ENCODE peak calls at places on chromosome 17, in ten cellular contexts. One of them, this sample, is unnamed.

GRCh38 chr17:17416007-17416399 is 60.8 kb upstream of the MED9 start:
- DNase-seq in fibroblast of mammary gland: peak
- DNase-seq in foreskin keratinocyte: no peak
- DNase-seq in prostate gland: no peak
- DNase-seq in mucosa of descending colon: no peak
- DNase-seq in transverse colon: no peak
- DNase-seq in sigmoid colon: peak
- DNase-seq in left ventricle myocardium inferior: no peak
- DNase-seq in B cell: no peak
- DNase-seq in pancreas: no peak
- DNase-seq in this sample: peak

GRCh38 chr17:62809656-62810055 is 1.5 kb upstream of the MARCHF10 start:
- DNase-seq in fibroblast of mammary gland: peak
- DNase-seq in sigmoid colon: no peak
- DNase-seq in B cell: no peak
- DNase-seq in transverse colon: no peak
- DNase-seq in foreskin keratinocyte: no peak
- DNase-seq in left ventricle myocardium inferior: no peak
- DNase-seq in pancreas: no peak
- DNase-seq in prostate gland: no peak
- DNase-seq in mucosa of descending colon: no peak
- DNase-seq in this sample: no peak

GRCh38 chr17:27285501-27285900 is 8.4 kb upstream of the WSB1 start:
- DNase-seq in transverse colon: no peak
- DNase-seq in fibroblast of mammary gland: no peak
- DNase-seq in B cell: no peak
- DNase-seq in sigmoid colon: no peak
- DNase-seq in prostate gland: no peak
- DNase-seq in pancreas: no peak
- DNase-seq in foreskin keratinocyte: no peak
- DNase-seq in mucosa of descending colon: no peak
- DNase-seq in left ventricle myocardium inferior: no peak
- DNase-seq in this sample: no peak

GRCh38 chr17:42748906-42749798 is 4.3 kb upstream of the EZH1 start:
- DNase-seq in transverse colon: no peak
- DNase-seq in B cell: no peak
- DNase-seq in mucosa of descending colon: no peak
- DNase-seq in prostate gland: no peak
- DNase-seq in sigmoid colon: peak
- DNase-seq in left ventricle myocardium inferior: no peak
- DNase-seq in fibroblast of mammary gland: peak
- DNase-seq in foreskin keratinocyte: no peak
- DNase-seq in pancreas: no peak
- DNase-seq in this sample: no peak

GRCh38 chr17:49334744-49335512 is 27.1 kb downstream of the ZNF652 start:
- DNase-seq in foreskin keratinocyte: no peak
- DNase-seq in pancreas: no peak
- DNase-seq in B cell: no peak
- DNase-seq in left ventricle myocardium inferior: no peak
- DNase-seq in prostate gland: no peak
- DNase-seq in transverse colon: no peak
- DNase-seq in fibroblast of mammary gland: no peak
- DNase-seq in sigmoid colon: no peak
- DNase-seq in mucosa of descending colon: no peak
- DNase-seq in this sample: no peak

GRCh38 chr17:30316736-30317135 is 17.1 kb downstream of the TMIGD1 start:
- DNase-seq in pancreas: no peak
- DNase-seq in foreskin keratinocyte: no peak
- DNase-seq in fibroblast of mammary gland: no peak
- DNase-seq in transverse colon: peak
- DNase-seq in mucosa of descending colon: no peak
- DNase-seq in prostate gland: no peak
- DNase-seq in left ventricle myocardium inferior: no peak
- DNase-seq in sigmoid colon: no peak
- DNase-seq in B cell: no peak
- DNase-seq in this sample: no peak

GRCh38 chr17:42311240-42312034 is 23.1 kb downstream of the STAT5A start:
- DNase-seq in transverse colon: peak
- DNase-seq in left ventricle myocardium inferior: peak
- DNase-seq in prostate gland: peak
- DNase-seq in foreskin keratinocyte: no peak
- DNase-seq in B cell: no peak
- DNase-seq in sigmoid colon: peak
- DNase-seq in fibroblast of mammary gland: peak
- DNase-seq in mucosa of descending colon: peak
- DNase-seq in pancreas: peak
- DNase-seq in this sample: no peak

GRCh38 chr17:1197781-1198490 is 18.2 kb upstream of the ABR start:
- DNase-seq in B cell: peak
- DNase-seq in transverse colon: peak
- DNase-seq in pancreas: no peak
- DNase-seq in prostate gland: no peak
- DNase-seq in sigmoid colon: peak
- DNase-seq in mucosa of descending colon: peak
- DNase-seq in foreskin keratinocyte: no peak
- DNase-seq in fibroblast of mammary gland: no peak
- DNase-seq in left ventricle myocardium inferior: peak
- DNase-seq in this sample: peak

GRCh38 chr17:43626066-43626465 is 35.7 kb downstream of the MEOX1 start:
- DNase-seq in left ventricle myocardium inferior: no peak
- DNase-seq in mucosa of descending colon: no peak
- DNase-seq in pancreas: no peak
- DNase-seq in prostate gland: no peak
- DNase-seq in foreskin keratinocyte: no peak
- DNase-seq in sigmoid colon: no peak
- DNase-seq in transverse colon: no peak
- DNase-seq in B cell: no peak
- DNase-seq in fibroblast of mammary gland: no peak
- DNase-seq in this sample: no peak

GRCh38 chr17:44758414-44759095 is at the start of gene ADAM11:
- DNase-seq in sigmoid colon: no peak
- DNase-seq in prostate gland: no peak
- DNase-seq in foreskin keratinocyte: no peak
- DNase-seq in left ventricle myocardium inferior: no peak
- DNase-seq in pancreas: no peak
- DNase-seq in transverse colon: no peak
- DNase-seq in B cell: peak
- DNase-seq in mucosa of descending colon: no peak
- DNase-seq in fibroblast of mammary gland: no peak
- DNase-seq in this sample: peak

GRCh38 chr17:13759936-13760335 is 158.2 kb upstream of the HS3ST3A1 start:
- DNase-seq in B cell: no peak
- DNase-seq in fibroblast of mammary gland: no peak
- DNase-seq in transverse colon: no peak
- DNase-seq in pancreas: no peak
- DNase-seq in sigmoid colon: no peak
- DNase-seq in left ventricle myocardium inferior: no peak
- DNase-seq in prostate gland: no peak
- DNase-seq in foreskin keratinocyte: no peak
- DNase-seq in mucosa of descending colon: no peak
- DNase-seq in this sample: no peak

GRCh38 chr17:34981538-34982241 is 1.4 kb downstream of the LIG3 start:
- DNase-seq in left ventricle myocardium inferior: no peak
- DNase-seq in sigmoid colon: peak
- DNase-seq in mucosa of descending colon: no peak
- DNase-seq in foreskin keratinocyte: no peak
- DNase-seq in B cell: no peak
- DNase-seq in fibroblast of mammary gland: peak
- DNase-seq in prostate gland: no peak
- DNase-seq in pancreas: no peak
- DNase-seq in transverse colon: no peak
- DNase-seq in this sample: no peak

GRCh38 chr17:42517516-42517915 is 18.5 kb upstream of the NAGLU start:
- DNase-seq in foreskin keratinocyte: no peak
- DNase-seq in B cell: peak
- DNase-seq in prostate gland: peak
- DNase-seq in fibroblast of mammary gland: peak
- DNase-seq in sigmoid colon: peak
- DNase-seq in mucosa of descending colon: peak
- DNase-seq in pancreas: peak
- DNase-seq in left ventricle myocardium inferior: peak
- DNase-seq in transverse colon: peak
- DNase-seq in this sample: peak

GRCh38 chr17:57747221-57748017 is 2.3 kb upstream of the CCDC182 start:
- DNase-seq in foreskin keratinocyte: peak
- DNase-seq in left ventricle myocardium inferior: no peak
- DNase-seq in fibroblast of mammary gland: peak
- DNase-seq in pancreas: peak
- DNase-seq in B cell: peak
- DNase-seq in sigmoid colon: no peak
- DNase-seq in transverse colon: peak
- DNase-seq in mucosa of descending colon: no peak
- DNase-seq in prostate gland: peak
- DNase-seq in this sample: peak

GRCh38 chr17:1111599-1112443 is 68.0 kb downstream of the ABR start:
- DNase-seq in fibroblast of mammary gland: no peak
- DNase-seq in left ventricle myocardium inferior: peak
- DNase-seq in mucosa of descending colon: peak
- DNase-seq in prostate gland: no peak
- DNase-seq in B cell: no peak
- DNase-seq in transverse colon: peak
- DNase-seq in sigmoid colon: no peak
- DNase-seq in pancreas: no peak
- DNase-seq in foreskin keratinocyte: no peak
- DNase-seq in this sample: no peak

GRCh38 chr17:79850571-79851460 is 11.6 kb upstream of the CBX4 start:
- DNase-seq in pancreas: no peak
- DNase-seq in foreskin keratinocyte: peak
- DNase-seq in mucosa of descending colon: no peak
- DNase-seq in left ventricle myocardium inferior: no peak
- DNase-seq in sigmoid colon: no peak
- DNase-seq in prostate gland: no peak
- DNase-seq in fibroblast of mammary gland: peak
- DNase-seq in transverse colon: no peak
- DNase-seq in B cell: no peak
- DNase-seq in this sample: no peak

GRCh38 chr17:26818736-26819135 is 475.2 kb upstream of the WSB1 start:
- DNase-seq in mucosa of descending colon: no peak
- DNase-seq in sigmoid colon: no peak
- DNase-seq in transverse colon: no peak
- DNase-seq in foreskin keratinocyte: peak
- DNase-seq in prostate gland: no peak
- DNase-seq in left ventricle myocardium inferior: no peak
- DNase-seq in pancreas: no peak
- DNase-seq in B cell: no peak
- DNase-seq in fibroblast of mammary gland: peak
- DNase-seq in this sample: no peak

DNA sequence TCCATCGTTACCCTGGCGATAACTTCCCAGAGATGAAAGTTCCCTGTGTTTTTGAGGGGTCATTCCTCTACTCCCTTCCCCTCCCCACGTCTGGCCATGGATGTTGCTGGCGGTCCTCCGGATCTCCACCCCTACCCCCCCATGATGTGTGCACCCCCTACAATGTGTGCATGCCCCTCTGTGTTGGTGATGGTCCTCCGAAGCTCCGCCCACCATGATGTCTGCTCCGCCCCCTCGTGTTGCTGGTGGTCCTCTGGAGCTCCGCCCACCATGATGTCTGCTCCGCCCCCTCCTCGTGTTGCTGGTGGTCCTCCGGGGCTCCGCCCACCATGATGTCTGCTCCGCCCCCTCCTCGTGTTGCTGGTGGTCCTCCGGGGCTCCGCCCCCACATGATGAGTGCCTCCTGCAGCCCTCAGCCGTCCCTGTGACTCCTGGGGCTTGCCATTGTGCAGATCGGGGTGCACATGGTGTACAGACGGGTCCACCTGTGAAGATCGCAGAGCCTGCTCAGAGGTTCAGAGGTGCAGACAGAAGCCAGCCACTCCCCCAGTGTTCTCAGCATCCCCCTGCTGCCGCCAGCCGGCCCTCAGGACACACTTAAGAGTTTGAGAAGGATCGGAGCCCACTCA is 129.2 kb upstream of the CHMP6 start:
- DNase-seq in prostate gland: no peak
- DNase-seq in mucosa of descending colon: peak
- DNase-seq in transverse colon: peak
- DNase-seq in sigmoid colon: peak
- DNase-seq in foreskin keratinocyte: no peak
- DNase-seq in pancreas: no peak
- DNase-seq in left ventricle myocardium inferior: no peak
- DNase-seq in B cell: no peak
- DNase-seq in fibroblast of mammary gland: no peak
- DNase-seq in this sample: no peak
- TF ChIP-seq CTCF in prostate gland: no peak
- TF ChIP-seq CTCF in mucosa of descending colon: no peak
- TF ChIP-seq CTCF in transverse colon: no peak
- TF ChIP-seq CTCF in sigmoid colon: no peak
- TF ChIP-seq CTCF in foreskin keratinocyte: no peak
- TF ChIP-seq CTCF in pancreas: no peak
- TF ChIP-seq CTCF in left ventricle myocardium inferior: no peak
- TF ChIP-seq CTCF in B cell: no peak
- TF ChIP-seq CTCF in fibroblast of mammary gland: no peak
- TF ChIP-seq CTCF in this sample: no peak

GRCh38 chr17:29243792-29244191 is 2.9 kb upstream of the CRYBA1 start:
- DNase-seq in B cell: no peak
- DNase-seq in mucosa of descending colon: no peak
- DNase-seq in left ventricle myocardium inferior: no peak
- DNase-seq in transverse colon: no peak
- DNase-seq in foreskin keratinocyte: no peak
- DNase-seq in sigmoid colon: no peak
- DNase-seq in fibroblast of mammary gland: peak
- DNase-seq in pancreas: no peak
- DNase-seq in prostate gland: no peak
- DNase-seq in this sample: peak
- TF ChIP-seq CTCF in B cell: no peak
- TF ChIP-seq CTCF in mucosa of descending colon: no peak
- TF ChIP-seq CTCF in left ventricle myocardium inferior: peak
- TF ChIP-seq CTCF in transverse colon: no peak
- TF ChIP-seq CTCF in foreskin keratinocyte: peak
- TF ChIP-seq CTCF in sigmoid colon: no peak
- TF ChIP-seq CTCF in fibroblast of mammary gland: peak
- TF ChIP-seq CTCF in pancreas: no peak
- TF ChIP-seq CTCF in prostate gland: peak
- TF ChIP-seq CTCF in this sample: peak

GRCh38 chr17:6710317-6710716 is 2.9 kb downstream of the SLC13A5 start:
- DNase-seq in left ventricle myocardium inferior: no peak
- DNase-seq in pancreas: no peak
- DNase-seq in prostate gland: no peak
- DNase-seq in transverse colon: no peak
- DNase-seq in B cell: no peak
- DNase-seq in foreskin keratinocyte: no peak
- DNase-seq in fibroblast of mammary gland: peak
- DNase-seq in mucosa of descending colon: no peak
- DNase-seq in sigmoid colon: no peak
- DNase-seq in this sample: no peak
- TF ChIP-seq CTCF in left ventricle myocardium inferior: no peak
- TF ChIP-seq CTCF in pancreas: no peak
- TF ChIP-seq CTCF in prostate gland: no peak
- TF ChIP-seq CTCF in transverse colon: no peak
- TF ChIP-seq CTCF in B cell: no peak
- TF ChIP-seq CTCF in foreskin keratinocyte: no peak
- TF ChIP-seq CTCF in fibroblast of mammary gland: no peak
- TF ChIP-seq CTCF in mucosa of descending colon: no peak
- TF ChIP-seq CTCF in sigmoid colon: no peak
- TF ChIP-seq CTCF in this sample: no peak

DNA sequence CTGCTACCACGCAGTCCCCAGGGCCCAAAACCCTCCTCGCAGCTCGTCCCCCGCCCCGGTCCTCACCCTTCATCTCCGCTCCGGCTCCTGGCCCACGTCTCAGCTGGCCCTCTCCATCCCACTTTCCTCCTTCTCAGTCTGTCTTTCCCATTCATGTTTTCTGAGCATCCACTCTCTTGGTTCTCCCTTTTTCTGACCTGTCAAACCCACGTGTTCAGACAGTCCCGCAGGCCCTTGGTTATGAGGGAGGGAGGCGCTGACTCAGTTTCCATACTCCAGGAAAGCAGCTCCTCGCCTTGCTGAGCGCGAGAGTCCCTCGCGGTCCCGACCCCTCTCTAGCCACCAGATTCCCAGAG is 392 bp upstream of the HID1 start:
- DNase-seq in mucosa of descending colon: no peak
- DNase-seq in foreskin keratinocyte: no peak
- DNase-seq in left ventricle myocardium inferior: no peak
- DNase-seq in transverse colon: no peak
- DNase-seq in prostate gland: no peak
- DNase-seq in pancreas: no peak
- DNase-seq in sigmoid colon: no peak
- DNase-seq in fibroblast of mammary gland: no peak
- DNase-seq in B cell: no peak
- DNase-seq in this sample: no peak
- TF ChIP-seq CTCF in mucosa of descending colon: no peak
- TF ChIP-seq CTCF in foreskin keratinocyte: no peak
- TF ChIP-seq CTCF in left ventricle myocardium inferior: no peak
- TF ChIP-seq CTCF in transverse colon: no peak
- TF ChIP-seq CTCF in prostate gland: no peak
- TF ChIP-seq CTCF in pancreas: no peak
- TF ChIP-seq CTCF in sigmoid colon: no peak
- TF ChIP-seq CTCF in fibroblast of mammary gland: no peak
- TF ChIP-seq CTCF in B cell: no peak
- TF ChIP-seq CTCF in this sample: no peak